ENCODE peak calls at places on chromosome 15, in seven cellular contexts. Y is nephron progenitor cell, T is GM23338, U is BE2C, Z is pancreas, M is iris pigment epithelial cell, C is astrocyte. D is an unnamed sample.
A peak's percentile ranks its signal among the peaks of the same experiment; 100 is the strongest.

GRCh38 chr15:85412956-85413854 is 32.8 kb downstream of the AKAP13 start:
- DNase-seq in Y (peak; percentile 16), T (no peak), U (no peak), Z (no peak), M (peak; percentile 98), C (peak; percentile 90), D (no peak)

GRCh38 chr15:84702961-84703482 is 12.9 kb downstream of the SEC11A start:
- DNase-seq in Y (no peak), T (no peak), U (no peak), Z (no peak), M (peak; percentile 56), C (peak; percentile 39), D (no peak)

GRCh38 chr15:87365221-87365620 is 891.3 kb downstream of the NTRK3 start:
- DNase-seq in Y (no peak), T (no peak), U (no peak), Z (no peak), M (peak; percentile 82), C (peak; percentile 90), D (no peak)

GRCh38 chr15:78850352-78850751 is 22.3 kb upstream of the MORF4L1 start:
- DNase-seq in Y (no peak), T (no peak), U (no peak), Z (no peak), M (no peak), C (no peak), D (no peak)

GRCh38 chr15:99118801-99119546 is 14.1 kb downstream of the SYNM start:
- DNase-seq in Y (no peak), T (no peak), U (no peak), Z (no peak), M (no peak), C (no peak), D (no peak)

GRCh38 chr15:56718560-56718959 is 14.7 kb downstream of the ZNF280D start:
- DNase-seq in Y (no peak), T (peak; percentile 24), U (no peak), Z (no peak), M (no peak), C (no peak), D (no peak)

GRCh38 chr15:38610748-38611147 is 46.1 kb upstream of the RASGRP1 start:
- DNase-seq in Y (no peak), T (no peak), U (no peak), Z (no peak), M (no peak), C (no peak), D (no peak)

GRCh38 chr15:58222698-58223097 is 84.5 kb downstream of the AQP9 start:
- DNase-seq in Y (no peak), T (no peak), U (no peak), Z (no peak), M (peak; percentile 22), C (peak; percentile 32), D (no peak)

GRCh38 chr15:28975766-28976179 is 90.0 kb downstream of the APBA2 start:
- DNase-seq in Y (peak; percentile 72), T (peak; percentile 85), U (peak; percentile 70), Z (no peak), M (peak; percentile 60), C (no peak), D (peak; percentile 53)

GRCh38 chr15:74913041-74913440 is 6.4 kb upstream of the FAM219B start:
- DNase-seq in Y (no peak), T (no peak), U (no peak), Z (no peak), M (peak; percentile 29), C (no peak), D (no peak)

GRCh38 chr15:99090011-99090699 is 14.7 kb upstream of the SYNM start:
- DNase-seq in Y (no peak), T (no peak), U (no peak), Z (no peak), M (peak; percentile 17), C (no peak), D (no peak)

GRCh38 chr15:77021803-77022381 is 27.0 kb downstream of the PSTPIP1 start:
- DNase-seq in Y (no peak), T (no peak), U (no peak), Z (no peak), M (peak; percentile 40), C (peak; percentile 55), D (no peak)

GRCh38 chr15:33380406-33380805 is 69.6 kb downstream of the RYR3 start:
- DNase-seq in Y (no peak), T (no peak), U (no peak), Z (no peak), M (no peak), C (no peak), D (no peak)

GRCh38 chr15:79007066-79007465 is 62.2 kb upstream of the CTSH start:
- DNase-seq in Y (peak; percentile 72), T (peak; percentile 89), U (peak; percentile 60), Z (no peak), M (peak; percentile 50), C (no peak), D (no peak)

GRCh38 chr15:77974098-77974414 is 103.5 kb downstream of the TBC1D2B start:
- DNase-seq in Y (no peak), T (no peak), U (peak; percentile 72), Z (peak; percentile 63), M (peak; percentile 45), C (peak; percentile 41), D (peak; percentile 89)

GRCh38 chr15:36814085-36814484 is 234.7 kb downstream of the CDIN1 start:
- DNase-seq in Y (no peak), T (no peak), U (no peak), Z (no peak), M (no peak), C (no peak), D (peak; percentile 5)